ENCODE peak calls at places on chromosomes 16 and 17, in six cellular contexts. N is esophagus squamous epithelium, V is cardiac fibroblast, C is cardiac muscle cell, Z is AG04450, O is AG09319. Q is an unnamed sample.

GRCh38 chr17:2018716-2019490 is 6.2 kb downstream of the RTN4RL1 start:
- DNase-seq in N (no peak), V (no peak), C (no peak), Z (no peak), O (no peak), Q (no peak)

GRCh38 chr17:62860962-62861873 is 53.1 kb upstream of the MARCHF10 start:
- DNase-seq in N (no peak), V (peak), C (no peak), Z (no peak), O (no peak), Q (no peak)

GRCh38 chr16:69169607-69170352 is 17.2 kb upstream of the SNTB2 start:
- DNase-seq in N (no peak), V (no peak), C (no peak), Z (no peak), O (no peak), Q (no peak)

GRCh38 chr17:10243905-10244844 is 45.8 kb upstream of the GAS7 start:
- DNase-seq in N (no peak), V (peak), C (peak), Z (no peak), O (no peak), Q (no peak)

GRCh38 chr17:48522031-48522593 is 8.7 kb downstream of the HOXB1 start:
- DNase-seq in N (no peak), V (no peak), C (peak), Z (no peak), O (no peak), Q (no peak)

GRCh38 chr17:47797797-47798196 is 23.8 kb downstream of the OSBPL7 start:
- DNase-seq in N (no peak), V (no peak), C (peak), Z (no peak), O (no peak), Q (no peak)

GRCh38 chr17:2815781-2816185 is 19.5 kb downstream of the RAP1GAP2 start:
- DNase-seq in N (no peak), V (no peak), C (no peak), Z (no peak), O (no peak), Q (no peak)

GRCh38 chr16:65083181-65083845 is 38.5 kb downstream of the CDH11 start:
- DNase-seq in N (no peak), V (peak), C (peak), Z (no peak), O (no peak), Q (no peak)

GRCh38 chr17:7307686-7308624 is 527 bp downstream of the EIF5A start:
- DNase-seq in N (no peak), V (peak), C (peak), Z (no peak), O (no peak), Q (no peak)

GRCh38 chr16:78742501-78743283 is 643.2 kb downstream of the WWOX start:
- DNase-seq in N (no peak), V (no peak), C (no peak), Z (no peak), O (no peak), Q (peak)

GRCh38 chr17:47686661-47687327 is 7.2 kb upstream of the TBKBP1 start:
- DNase-seq in N (no peak), V (no peak), C (no peak), Z (no peak), O (no peak), Q (no peak)

GRCh38 chr17:58277107-58277506 is 3.6 kb downstream of the MPO start:
- DNase-seq in N (no peak), V (peak), C (peak), Z (no peak), O (no peak), Q (peak)

GRCh38 chr16:85583491-85584181 is 29.5 kb upstream of the GSE1 start:
- DNase-seq in N (no peak), V (peak), C (peak), Z (peak), O (peak), Q (peak)

GRCh38 chr17:50947844-50948514 is 81.8 kb upstream of the TOB1 start:
- DNase-seq in N (no peak), V (no peak), C (no peak), Z (no peak), O (no peak), Q (no peak)

GRCh38 chr17:19262650-19263620 is 25.8 kb downstream of the EPN2 start:
- DNase-seq in N (no peak), V (peak), C (peak), Z (no peak), O (no peak), Q (peak)

GRCh38 chr17:17900615-17901520 is 64.1 kb upstream of the SREBF1 start:
- DNase-seq in N (no peak), V (peak), C (peak), Z (peak), O (peak), Q (peak)

GRCh38 chr16:47197536-47198179 is 53.9 kb upstream of the NETO2 start:
- DNase-seq in N (no peak), V (peak), C (peak), Z (no peak), O (peak), Q (no peak)

GRCh38 chr16:53809088-53809951 is 105.4 kb downstream of the FTO start:
- DNase-seq in N (no peak), V (peak), C (peak), Z (peak), O (no peak), Q (peak)

GRCh38 chr16:75580-76501 is 2.2 kb upstream of the MPG start:
- DNase-seq in N (no peak), V (peak), C (peak), Z (no peak), O (peak), Q (peak)

GRCh38 chr17:27207073-27207511 is 86.8 kb upstream of the WSB1 start:
- DNase-seq in N (no peak), V (peak), C (peak), Z (peak), O (peak), Q (peak)

GRCh38 chr17:50055055-50055425 is 870 bp upstream of the ITGA3 start:
- DNase-seq in N (no peak), V (no peak), C (no peak), Z (no peak), O (no peak), Q (no peak)

GRCh38 chr17:62565817-62566216 is 61.7 kb upstream of the MRC2 start:
- DNase-seq in N (no peak), V (peak), C (peak), Z (no peak), O (no peak), Q (peak)

GRCh38 chr17:58487589-58488427 is at the start of gene HSF5:
- DNase-seq in N (no peak), V (peak), C (peak), Z (no peak), O (no peak), Q (no peak)

GRCh38 chr16:88341551-88342290 is 41.0 kb upstream of the ZNF469 start:
- DNase-seq in N (no peak), V (no peak), C (no peak), Z (no peak), O (no peak), Q (no peak)

GRCh38 chr17:67441052-67441738 is 64.1 kb downstream of the PITPNC1 start:
- DNase-seq in N (no peak), V (peak), C (peak), Z (peak), O (no peak), Q (peak)

GRCh38 chr17:77437017-77437416 is 296.2 kb downstream of the SEC14L1 start:
- DNase-seq in N (no peak), V (peak), C (peak), Z (peak), O (peak), Q (peak)

GRCh38 chr17:57940217-57940616 is 15.0 kb downstream of the CUEDC1 start:
- DNase-seq in N (no peak), V (no peak), C (no peak), Z (no peak), O (no peak), Q (no peak)

GRCh38 chr17:71709974-71710373 is 410.8 kb upstream of the SOX9 start:
- DNase-seq in N (no peak), V (no peak), C (no peak), Z (no peak), O (peak), Q (no peak)

GRCh38 chr16:7964717-7965116 is 625.6 kb downstream of the TMEM114 start:
- DNase-seq in N (no peak), V (no peak), C (no peak), Z (no peak), O (no peak), Q (no peak)

GRCh38 chr17:1709971-1710806 is at the start of gene TLCD2:
- DNase-seq in N (no peak), V (peak), C (peak), Z (no peak), O (peak), Q (peak)

GRCh38 chr16:68083861-68084503 is 1.2 kb upstream of the NFATC3 start:
- DNase-seq in N (peak), V (peak), C (peak), Z (no peak), O (no peak), Q (no peak)

GRCh38 chr16:75787421-75787820 is 61.1 kb upstream of the CPHXL start:
- DNase-seq in N (no peak), V (no peak), C (no peak), Z (no peak), O (no peak), Q (no peak)

GRCh38 chr17:10821770-10822169 is 16.1 kb downstream of the PIRT start:
- DNase-seq in N (no peak), V (no peak), C (no peak), Z (no peak), O (no peak), Q (no peak)

GRCh38 chr16:58176608-58177346 is 21.1 kb downstream of the CSNK2A2 start:
- DNase-seq in N (no peak), V (no peak), C (no peak), Z (no peak), O (no peak), Q (no peak)

GRCh38 chr16:54248863-54249710 is 37.5 kb downstream of the IRX3 start:
- DNase-seq in N (no peak), V (no peak), C (no peak), Z (no peak), O (no peak), Q (no peak)

GRCh38 chr17:48046296-48046695 is 1.9 kb upstream of the NFE2L1 start:
- DNase-seq in N (no peak), V (no peak), C (no peak), Z (no peak), O (no peak), Q (no peak)

GRCh38 chr16:78235168-78235800 is 135.8 kb downstream of the WWOX start:
- DNase-seq in N (no peak), V (peak), C (peak), Z (peak), O (peak), Q (peak)

GRCh38 chr17:82912571-82913089 is 72.8 kb upstream of the ZNF750 start:
- DNase-seq in N (no peak), V (no peak), C (no peak), Z (no peak), O (no peak), Q (no peak)

GRCh38 chr17:82914375-82914774 is 74.6 kb upstream of the ZNF750 start:
- DNase-seq in N (no peak), V (peak), C (peak), Z (no peak), O (no peak), Q (no peak)

GRCh38 chr17:82915010-82915696 is 75.3 kb upstream of the ZNF750 start:
- DNase-seq in N (no peak), V (no peak), C (no peak), Z (no peak), O (no peak), Q (no peak)

GRCh38 chr17:82911822-82912221 is 72.0 kb upstream of the ZNF750 start:
- DNase-seq in N (no peak), V (no peak), C (no peak), Z (no peak), O (no peak), Q (no peak)

GRCh38 chr17:82913304-82914043 is 73.7 kb upstream of the ZNF750 start:
- DNase-seq in N (no peak), V (no peak), C (no peak), Z (no peak), O (no peak), Q (no peak)
- TF ChIP-seq CTCF in N (no peak), V (no peak), C (no peak), Z (peak), O (no peak), Q (peak)

GRCh38 chr16:9412362-9413311 is 321.2 kb downstream of the HAPSTR1 start:
- DNase-seq in N (no peak), V (no peak), C (no peak), Z (no peak), O (no peak), Q (no peak)
- TF ChIP-seq CTCF in N (no peak), V (no peak), C (no peak), Z (no peak), O (no peak), Q (no peak)

GRCh38 chr17:79661292-79662041 is 50.6 kb upstream of the RBFOX3 start:
- DNase-seq in N (no peak), V (no peak), C (no peak), Z (no peak), O (no peak), Q (no peak)
- TF ChIP-seq CTCF in N (no peak), V (no peak), C (no peak), Z (no peak), O (no peak), Q (no peak)

GRCh38 chr17:6204203-6204722 is 134.1 kb downstream of the WSCD1 start:
- DNase-seq in N (no peak), V (no peak), C (no peak), Z (no peak), O (no peak), Q (no peak)

GRCh38 chr17:6209829-6210228 is 139.7 kb downstream of the WSCD1 start:
- DNase-seq in N (no peak), V (no peak), C (no peak), Z (no peak), O (no peak), Q (no peak)

GRCh38 chr17:6208608-6209180 is 138.5 kb downstream of the WSCD1 start:
- DNase-seq in N (no peak), V (no peak), C (no peak), Z (no peak), O (no peak), Q (no peak)

DNA sequence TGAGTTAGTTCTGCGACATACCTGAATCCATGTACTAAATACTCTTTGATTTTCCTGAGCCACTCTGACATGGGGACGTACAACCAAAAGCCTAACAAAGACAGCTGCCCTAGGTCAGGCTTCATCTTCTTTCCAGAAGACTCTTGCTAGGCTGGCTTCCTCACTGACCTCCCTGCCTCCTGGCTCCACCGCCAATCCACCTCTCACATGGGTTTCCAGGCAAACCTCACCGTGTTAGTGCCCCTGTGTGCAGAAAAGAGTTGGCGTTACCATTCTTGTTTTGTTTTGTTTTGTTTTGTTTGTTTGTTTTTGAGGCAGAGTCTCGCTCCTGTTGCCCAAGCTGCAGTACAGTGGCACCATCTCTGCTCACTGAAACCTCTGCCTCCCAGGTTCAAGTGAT is 135.3 kb downstream of the WSCD1 start:
- DNase-seq in N (no peak), V (no peak), C (no peak), Z (no peak), O (no peak), Q (no peak)
- TF ChIP-seq CTCF in N (no peak), V (no peak), C (no peak), Z (no peak), O (no peak), Q (no peak)

GRCh38 chr16:76854234-76854633 is 336.8 kb upstream of the MON1B start:
- DNase-seq in N (no peak), V (peak), C (peak), Z (no peak), O (no peak), Q (no peak)
- TF ChIP-seq CTCF in N (no peak), V (peak), C (peak), Z (peak), O (peak), Q (no peak)

DNA sequence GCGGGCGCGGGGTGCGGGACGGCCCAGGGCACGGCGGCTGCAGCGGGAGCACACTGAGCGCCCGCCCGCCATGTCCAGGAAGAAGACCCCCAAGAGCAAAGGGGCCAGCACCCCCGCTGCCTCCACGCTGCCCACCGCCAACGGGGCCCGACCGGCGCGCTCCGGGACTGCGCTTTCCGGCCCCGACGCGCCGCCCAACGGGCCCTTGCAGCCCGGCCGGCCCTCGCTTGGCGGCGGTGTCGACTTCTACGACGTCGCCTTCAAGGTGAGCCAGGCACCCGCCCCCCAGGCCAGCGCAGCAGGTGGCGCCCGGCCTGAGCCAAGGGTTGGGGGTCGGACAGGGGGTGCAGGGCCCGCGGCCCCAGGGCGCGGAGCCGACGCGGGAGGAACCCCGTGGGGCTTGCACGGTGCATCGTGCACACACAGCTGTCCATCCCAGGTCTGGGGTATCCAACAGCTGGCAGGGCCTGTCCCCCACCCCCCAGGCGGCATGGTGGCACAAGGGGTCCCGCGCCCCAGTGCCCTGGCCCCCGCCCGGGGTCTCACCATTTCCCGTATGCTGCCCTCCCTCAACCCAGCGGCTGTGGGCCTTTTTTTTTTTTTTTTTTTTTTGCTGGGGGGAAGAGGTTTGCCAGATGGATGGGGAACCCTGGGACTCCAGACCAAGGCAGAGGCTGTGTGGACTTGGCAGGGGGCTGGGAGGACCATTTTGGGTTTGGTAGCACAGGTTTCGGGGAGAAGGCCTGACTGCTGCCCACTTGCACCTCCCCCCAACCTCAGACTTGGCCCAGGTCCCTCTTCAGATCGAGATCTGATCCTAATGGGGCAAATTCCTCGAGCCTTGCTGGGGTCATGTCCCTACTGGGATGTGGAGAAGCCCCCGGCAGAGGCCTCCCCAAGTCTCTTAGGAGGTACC is 547 bp downstream of the RAB26 start:
- DNase-seq in N (no peak), V (no peak), C (no peak), Z (no peak), O (no peak), Q (no peak)
- TF ChIP-seq CTCF in N (no peak), V (no peak), C (no peak), Z (no peak), O (no peak), Q (no peak)

DNA sequence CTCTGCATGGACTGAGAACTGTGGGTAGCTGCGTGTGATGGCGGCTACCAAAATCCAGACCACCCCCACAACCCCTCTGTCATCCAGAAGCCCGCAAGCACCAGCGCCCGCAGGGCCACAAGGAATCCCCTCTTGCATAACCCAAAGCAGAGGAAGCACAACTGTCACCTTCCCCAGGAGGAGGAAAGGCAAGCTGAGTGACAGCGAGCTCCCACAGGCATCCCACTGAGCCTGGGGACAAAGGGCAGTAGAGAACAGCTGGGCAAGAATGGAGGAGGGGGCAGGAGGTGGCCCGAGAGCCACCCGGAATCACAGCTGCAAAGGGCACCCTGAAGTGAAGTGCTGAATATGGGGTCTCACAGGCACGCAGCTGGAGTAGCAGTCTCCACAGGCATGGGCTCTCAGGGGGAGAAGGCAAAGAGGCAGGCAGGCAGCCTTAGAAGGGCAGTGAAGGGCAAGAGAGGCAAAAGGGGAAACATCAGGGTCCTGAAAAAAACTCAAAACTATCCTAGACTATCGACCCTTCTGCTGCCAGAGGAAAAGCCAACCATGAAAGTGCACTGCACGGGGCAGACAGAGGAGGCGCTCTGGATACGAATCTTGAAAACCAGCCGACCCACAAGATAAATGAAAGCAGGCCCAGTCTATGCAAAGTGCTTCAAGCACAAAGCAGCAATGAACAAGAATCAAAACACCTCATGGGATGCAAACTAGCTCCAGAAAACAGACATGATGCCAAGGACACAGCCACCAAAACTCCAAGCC is 17.1 kb downstream of the USP36 start:
- DNase-seq in N (no peak), V (no peak), C (no peak), Z (no peak), O (no peak), Q (no peak)
- TF ChIP-seq CTCF in N (no peak), V (no peak), C (no peak), Z (peak), O (peak), Q (peak)